ENCODE peak calls at places on chromosomes 6 and 20, in seven cellular contexts. U, F, Y, H, L, B and Z are unnamed samples.

GRCh38 chr6:10792101-10792500 is 44.5 kb downstream of the TMEM14B start:
- DNase-seq in U (no peak), F (no peak), Y (no peak), H (no peak), L (no peak), B (no peak), Z (no peak)

GRCh38 chr6:162108041-162108440 is 619.5 kb downstream of the PRKN start:
- DNase-seq in U (no peak), F (no peak), Y (no peak), H (no peak), L (no peak), B (no peak), Z (no peak)

GRCh38 chr6:132746049-132746448 is 11.7 kb downstream of the VNN2 start:
- DNase-seq in U (no peak), F (no peak), Y (no peak), H (no peak), L (no peak), B (no peak), Z (no peak)

GRCh38 chr6:134288538-134289203 is 29.2 kb downstream of the SGK1 start:
- DNase-seq in U (peak), F (no peak), Y (no peak), H (no peak), L (no peak), B (no peak), Z (no peak)

GRCh38 chr20:54475334-54476287 is at the start of gene DOK5:
- DNase-seq in U (no peak), F (no peak), Y (peak), H (peak), L (peak), B (peak), Z (peak)

GRCh38 chr6:146543940-146544661 is 468 bp downstream of the RAB32 start:
- DNase-seq in U (no peak), F (peak), Y (peak), H (no peak), L (peak), B (no peak), Z (peak)

GRCh38 chr6:130396722-130397121 is 30.9 kb downstream of the TMEM200A start:
- DNase-seq in U (peak), F (no peak), Y (no peak), H (no peak), L (no peak), B (no peak), Z (no peak)

GRCh38 chr6:135048915-135049314 is 5.7 kb downstream of the HBS1L start:
- DNase-seq in U (no peak), F (no peak), Y (no peak), H (no peak), L (no peak), B (no peak), Z (no peak)

GRCh38 chr6:125230674-125231073 is 71.1 kb downstream of the HDDC2 start:
- DNase-seq in U (no peak), F (no peak), Y (no peak), H (no peak), L (no peak), B (no peak), Z (no peak)

GRCh38 chr20:44683263-44684046 is 31.7 kb upstream of the CCN5 start:
- DNase-seq in U (peak), F (peak), Y (no peak), H (no peak), L (peak), B (no peak), Z (peak)

GRCh38 chr6:80872194-80872950 is 765.9 kb downstream of the BCKDHB start:
- DNase-seq in U (no peak), F (no peak), Y (peak), H (no peak), L (no peak), B (no peak), Z (no peak)

GRCh38 chr6:106185626-106186025 is 99.5 kb downstream of the PRDM1 start:
- DNase-seq in U (no peak), F (no peak), Y (no peak), H (no peak), L (no peak), B (no peak), Z (no peak)

GRCh38 chr6:8082954-8083858 is 19.0 kb upstream of the BLOC1S5 start:
- DNase-seq in U (no peak), F (no peak), Y (no peak), H (no peak), L (no peak), B (no peak), Z (no peak)

GRCh38 chr20:35883778-35884540 is 70.3 kb downstream of the SCAND1 start:
- DNase-seq in U (peak), F (peak), Y (peak), H (peak), L (peak), B (peak), Z (peak)

GRCh38 chr20:58028123-58028522 is 200.3 kb downstream of the ANKRD60 start:
- DNase-seq in U (no peak), F (no peak), Y (no peak), H (no peak), L (peak), B (no peak), Z (no peak)
- TF ChIP-seq CTCF in U (no peak), F (no peak), Y (peak), H (peak), L (peak), B (no peak), Z (peak)

DNA sequence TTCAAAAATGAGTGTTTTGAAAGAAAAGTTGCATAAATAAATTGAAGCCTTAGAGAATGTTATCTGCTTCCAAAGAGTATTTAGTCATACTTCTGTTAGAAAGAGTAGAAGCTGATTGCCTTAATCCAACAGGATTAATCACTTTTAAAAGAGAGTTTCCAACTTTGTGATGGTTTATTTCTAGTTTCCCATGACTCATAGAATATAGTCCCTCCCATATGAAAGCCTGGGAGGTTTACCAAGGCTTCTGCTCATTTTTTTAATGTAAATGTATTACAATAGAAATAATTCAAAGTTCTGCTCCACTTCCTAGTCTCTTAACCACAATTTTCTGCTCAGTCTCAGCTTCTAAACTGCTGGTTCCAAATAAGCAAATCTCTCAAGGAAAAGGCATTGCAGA is 118.0 kb upstream of the IRAK1BP1 start:
- DNase-seq in U (no peak), F (no peak), Y (no peak), H (no peak), L (no peak), B (no peak), Z (no peak)
- TF ChIP-seq CTCF in U (no peak), F (no peak), Y (no peak), H (no peak), L (no peak), B (no peak), Z (no peak)

GRCh38 chr20:760751-761417 is 7.4 kb downstream of the SLC52A3 start:
- DNase-seq in U (peak), F (no peak), Y (no peak), H (peak), L (peak), B (no peak), Z (peak)
- TF ChIP-seq CTCF in U (peak), F (no peak), Y (peak), H (peak), L (peak), B (no peak), Z (peak)

DNA sequence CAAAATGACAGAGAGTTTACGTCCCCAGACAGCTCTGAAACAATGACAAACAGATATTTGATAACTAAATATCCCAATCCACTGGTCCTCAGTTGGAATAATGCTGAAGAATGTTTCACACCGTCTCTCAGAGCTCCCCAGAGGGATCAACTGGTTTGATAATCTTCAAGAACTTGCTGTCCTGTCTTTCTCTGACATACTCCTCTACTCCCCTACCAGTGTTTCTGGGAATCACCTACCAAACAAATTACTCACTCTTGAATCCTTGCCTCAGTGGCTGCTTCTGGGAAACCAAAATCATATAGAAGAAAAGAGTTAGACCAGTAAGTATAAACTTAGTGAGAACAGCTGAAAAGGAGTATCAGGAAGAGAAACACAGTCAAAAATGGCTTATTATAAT is 469.7 kb upstream of the JAG1 start:
- DNase-seq in U (no peak), F (no peak), Y (no peak), H (no peak), L (no peak), B (no peak), Z (no peak)
- TF ChIP-seq CTCF in U (no peak), F (no peak), Y (no peak), H (no peak), L (no peak), B (no peak), Z (no peak)

GRCh38 chr20:11738852-11739251 is 178.8 kb upstream of the BTBD3 start:
- DNase-seq in U (no peak), F (no peak), Y (no peak), H (no peak), L (no peak), B (no peak), Z (no peak)
- TF ChIP-seq CTCF in U (no peak), F (no peak), Y (no peak), H (no peak), L (no peak), B (no peak), Z (no peak)

DNA sequence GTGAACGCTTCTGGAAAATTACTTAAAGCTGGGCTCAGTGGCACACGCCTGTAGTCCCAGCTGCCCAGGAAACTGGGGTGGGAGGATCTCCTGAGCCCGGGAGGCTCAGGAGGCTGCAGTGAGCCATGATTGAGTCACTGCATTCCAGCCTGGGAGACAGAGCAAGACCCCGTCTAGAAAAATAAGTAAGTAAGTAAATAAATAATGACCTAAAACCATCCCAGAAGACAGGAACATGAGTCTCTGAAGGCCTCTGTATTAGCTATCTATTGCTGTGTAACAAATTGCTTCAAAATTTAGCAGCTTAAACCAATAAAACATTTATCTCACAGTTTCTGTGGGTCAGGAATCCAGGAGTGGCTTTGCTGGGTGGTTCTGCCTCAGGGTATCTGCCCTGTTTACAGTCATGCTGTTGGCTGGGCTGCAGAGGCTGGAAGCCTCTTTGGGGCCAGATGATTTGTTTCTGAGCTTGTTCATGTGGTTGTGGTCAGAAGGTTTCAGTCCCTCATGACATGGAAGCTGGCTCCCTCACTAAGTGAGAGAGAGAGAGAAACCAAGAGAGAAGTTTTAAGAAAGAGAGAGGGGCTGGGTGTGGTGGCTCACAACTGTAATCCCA is 48.4 kb upstream of the NCOA3 start:
- DNase-seq in U (peak), F (no peak), Y (no peak), H (no peak), L (no peak), B (no peak), Z (no peak)
- TF ChIP-seq CTCF in U (no peak), F (no peak), Y (no peak), H (no peak), L (no peak), B (no peak), Z (no peak)

DNA sequence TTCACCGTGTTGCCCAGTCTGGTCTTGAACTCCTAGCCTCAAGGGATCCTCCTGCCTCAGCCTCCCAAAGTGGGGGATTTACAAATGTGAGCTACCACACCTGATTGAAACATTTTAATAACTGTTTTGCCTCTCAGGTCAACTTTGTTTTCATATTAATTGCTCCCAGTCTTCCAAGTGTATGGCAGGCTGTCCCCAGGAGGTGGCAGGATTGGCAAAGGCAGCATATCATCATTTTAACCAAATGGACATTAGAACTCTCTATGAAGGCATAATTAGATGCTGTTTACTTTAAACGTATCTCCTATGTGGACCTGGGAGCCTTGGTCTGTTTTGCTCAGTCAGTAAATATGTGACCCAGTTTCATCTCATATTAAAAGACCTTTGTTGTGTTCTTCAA is 59.2 kb upstream of the CSE1L start:
- DNase-seq in U (no peak), F (no peak), Y (no peak), H (no peak), L (no peak), B (no peak), Z (no peak)
- TF ChIP-seq CTCF in U (peak), F (no peak), Y (no peak), H (no peak), L (peak), B (no peak), Z (peak)

GRCh38 chr6:3458706-3459421 is 2.0 kb upstream of the SLC22A23 start:
- DNase-seq in U (no peak), F (no peak), Y (no peak), H (no peak), L (no peak), B (no peak), Z (no peak)

GRCh38 chr6:3456395-3456767 is 469 bp downstream of the SLC22A23 start:
- DNase-seq in U (no peak), F (no peak), Y (no peak), H (no peak), L (no peak), B (no peak), Z (peak)

GRCh38 chr6:3457710-3458605 is 1.1 kb upstream of the SLC22A23 start:
- DNase-seq in U (no peak), F (peak), Y (peak), H (peak), L (peak), B (no peak), Z (no peak)

GRCh38 chr6:3455490-3456394 is 1.1 kb downstream of the SLC22A23 start:
- DNase-seq in U (no peak), F (peak), Y (peak), H (peak), L (peak), B (peak), Z (peak)

DNA sequence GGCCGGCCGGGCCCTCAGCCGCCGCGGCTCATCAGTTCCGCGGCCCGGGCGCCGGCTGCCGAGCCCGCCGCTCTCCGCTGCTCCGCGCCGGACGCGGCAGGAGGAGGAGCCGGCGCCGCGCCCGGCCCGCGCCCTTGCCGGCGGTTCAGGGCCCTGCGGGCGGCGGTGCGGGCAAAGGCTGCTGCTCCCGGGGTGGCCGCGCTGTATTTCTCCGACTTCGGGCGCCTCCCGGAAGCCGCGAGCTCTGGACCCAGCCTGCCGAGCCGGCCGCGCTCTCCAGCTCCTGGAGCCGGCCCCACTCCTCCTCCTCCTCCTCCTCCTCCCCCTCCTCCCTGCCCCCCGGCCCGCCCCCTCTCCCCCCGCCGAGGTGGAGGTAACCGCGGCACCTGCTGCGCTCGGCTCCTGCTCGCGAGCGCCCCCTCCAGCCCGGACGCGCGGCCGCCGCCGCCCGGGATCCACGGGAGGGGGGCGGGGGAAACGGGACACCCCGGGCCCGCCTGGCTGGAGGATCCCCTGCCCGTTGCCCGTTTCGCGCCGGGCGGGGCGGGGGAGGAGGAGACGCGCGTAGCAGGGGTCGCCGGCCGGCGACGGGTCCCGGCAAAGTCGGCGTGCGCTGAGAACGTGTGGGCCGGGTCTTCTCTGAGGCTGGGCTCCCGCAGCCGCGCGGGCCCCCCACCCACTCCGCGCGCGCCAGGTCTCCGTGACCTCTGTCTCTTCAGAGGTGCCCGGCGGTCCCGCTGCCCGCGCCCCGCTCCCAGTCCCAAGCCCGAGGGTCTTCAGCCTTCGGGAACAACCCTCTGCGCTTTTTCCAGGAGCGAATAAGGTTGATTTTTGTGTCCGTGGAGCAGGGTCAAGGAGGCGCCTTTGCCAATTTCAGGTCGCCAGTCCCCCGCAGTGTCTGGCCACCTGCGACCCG is at the start of gene SLC22A23:
- DNase-seq in U (peak), F (peak), Y (peak), H (peak), L (peak), B (peak), Z (peak)
- TF ChIP-seq CTCF in U (peak), F (no peak), Y (peak), H (peak), L (peak), B (peak), Z (peak)